ENCODE peak calls at places on chromosomes 5 and 9, in seven cellular contexts. Y is body of pancreas, W is lower lobe of right lung, E is neural progenitor cell, G is uterus, M is brain microvascular endothelial cell, Q is A549. H is an unnamed sample.
A peak's percentile ranks its signal among the peaks of the same experiment; 100 is the strongest.

GRCh38 chr9:16866542-16866941 is 3.9 kb downstream of the BNC2 start:
- DNase-seq in W (no peak), G (no peak), M (no peak), Y (no peak), Q (no peak), E (no peak), H (no peak)

GRCh38 chr5:77232959-77233358 is 22.5 kb downstream of the PDE8B start:
- DNase-seq in Y (peak; percentile 32), M (peak; percentile 68), Q (no peak), G (no peak), W (peak; percentile 63), E (no peak), H (no peak)

GRCh38 chr5:4511996-4512656 is 628.0 kb upstream of the ADAMTS16 start:
- DNase-seq in M (no peak), Q (peak; percentile 18), W (peak; percentile 76), G (no peak), E (peak; percentile 71), Y (peak; percentile 46), H (peak; percentile 2)

GRCh38 chr9:95373765-95374435 is 56.4 kb upstream of the FANCC start:
- DNase-seq in Y (no peak), W (no peak), E (no peak), M (no peak), Q (no peak), G (no peak), H (no peak)

GRCh38 chr5:38164776-38165399 is 93.5 kb upstream of the EGFLAM start:
- DNase-seq in G (no peak), Q (no peak), W (no peak), E (no peak), Y (no peak), M (no peak), H (no peak)

GRCh38 chr5:32471784-32472183 is 27.2 kb upstream of the ZFR start:
- DNase-seq in Y (peak; percentile 21), G (no peak), E (no peak), M (no peak), W (no peak), Q (peak; percentile 12), H (no peak)

GRCh38 chr9:135299239-135299590 is 180.4 kb upstream of the PPP1R26 start:
- DNase-seq in G (no peak), E (no peak), Y (no peak), W (no peak), Q (no peak), M (no peak), H (no peak)

GRCh38 chr5:74685979-74686631 is 1.1 kb downstream of the HEXB start:
- DNase-seq in G (no peak), W (no peak), Q (no peak), E (no peak), M (no peak), Y (peak; percentile 59), H (peak; percentile 17)

GRCh38 chr5:3905521-3905920 is 309.9 kb downstream of the IRX1 start:
- DNase-seq in W (no peak), E (no peak), Q (no peak), M (no peak), G (no peak), Y (no peak), H (no peak)

GRCh38 chr9:23044549-23044948 is 597.9 kb downstream of the DMRTA1 start:
- DNase-seq in E (no peak), Q (no peak), W (no peak), G (no peak), Y (no peak), M (no peak), H (no peak)

GRCh38 chr5:14488697-14489096 is 92.9 kb upstream of the OTULINL start:
- DNase-seq in M (no peak), Q (no peak), G (no peak), E (no peak), Y (no peak), W (no peak), H (no peak)
- TF ChIP-seq CTCF in M (no peak), Q (no peak), G (no peak), E (no peak), Y (no peak), W (no peak), H (no peak)

DNA sequence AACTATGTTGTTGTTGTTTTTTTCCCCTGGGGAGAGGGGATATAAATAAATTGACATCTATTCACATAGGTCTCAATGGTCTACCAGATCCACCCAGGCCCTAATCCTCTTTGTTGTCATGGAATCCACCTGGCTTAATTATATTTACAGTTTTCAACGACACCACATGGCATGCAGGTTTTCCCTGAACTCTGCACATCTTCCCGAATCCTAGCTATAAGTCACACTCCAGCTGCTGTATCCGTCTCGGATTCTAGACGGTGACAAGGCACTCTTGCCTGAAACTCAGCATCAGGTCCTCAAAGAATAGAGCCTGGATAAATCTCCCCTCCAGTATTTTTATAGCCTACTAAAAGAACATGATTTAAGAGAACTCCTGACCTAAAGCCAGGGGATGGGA is 187.5 kb downstream of the EFNA5 start:
- DNase-seq in G (no peak), Y (no peak), W (no peak), E (peak; percentile 46), Q (no peak), M (no peak), H (no peak)
- H3K27ac ChIP-seq in G (no peak overlapping the region), Y (no peak overlapping the region), W (no peak overlapping the region), E (peak overlapping the region; percentile 42), Q (no peak overlapping the region), M (no peak overlapping the region), H (no peak overlapping the region)

DNA sequence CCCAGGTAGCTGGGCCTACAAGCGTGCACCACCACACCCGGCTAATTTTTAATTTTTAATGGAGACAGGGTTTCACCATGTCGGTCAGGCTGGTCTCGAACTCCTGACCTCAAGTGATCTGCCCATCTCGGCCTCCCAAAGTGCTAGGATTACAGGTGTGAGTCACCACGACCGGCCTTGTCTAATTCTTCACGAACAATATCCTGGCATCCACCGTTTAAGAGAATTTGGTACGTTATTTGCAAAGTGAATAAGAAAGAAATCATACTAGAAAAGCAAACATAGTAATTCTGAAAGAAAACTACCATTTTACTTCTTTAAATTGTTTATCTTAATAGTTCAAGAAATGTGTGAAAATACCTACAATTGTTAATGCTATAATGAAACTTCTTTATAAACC is 42.9 kb upstream of the TRIO start:
- DNase-seq in G (no peak), M (no peak), Q (no peak), W (no peak), Y (no peak), E (no peak), H (no peak)
- TF ChIP-seq CTCF in G (no peak), M (no peak), Q (no peak), W (no peak), Y (no peak), E (no peak), H (no peak)

DNA sequence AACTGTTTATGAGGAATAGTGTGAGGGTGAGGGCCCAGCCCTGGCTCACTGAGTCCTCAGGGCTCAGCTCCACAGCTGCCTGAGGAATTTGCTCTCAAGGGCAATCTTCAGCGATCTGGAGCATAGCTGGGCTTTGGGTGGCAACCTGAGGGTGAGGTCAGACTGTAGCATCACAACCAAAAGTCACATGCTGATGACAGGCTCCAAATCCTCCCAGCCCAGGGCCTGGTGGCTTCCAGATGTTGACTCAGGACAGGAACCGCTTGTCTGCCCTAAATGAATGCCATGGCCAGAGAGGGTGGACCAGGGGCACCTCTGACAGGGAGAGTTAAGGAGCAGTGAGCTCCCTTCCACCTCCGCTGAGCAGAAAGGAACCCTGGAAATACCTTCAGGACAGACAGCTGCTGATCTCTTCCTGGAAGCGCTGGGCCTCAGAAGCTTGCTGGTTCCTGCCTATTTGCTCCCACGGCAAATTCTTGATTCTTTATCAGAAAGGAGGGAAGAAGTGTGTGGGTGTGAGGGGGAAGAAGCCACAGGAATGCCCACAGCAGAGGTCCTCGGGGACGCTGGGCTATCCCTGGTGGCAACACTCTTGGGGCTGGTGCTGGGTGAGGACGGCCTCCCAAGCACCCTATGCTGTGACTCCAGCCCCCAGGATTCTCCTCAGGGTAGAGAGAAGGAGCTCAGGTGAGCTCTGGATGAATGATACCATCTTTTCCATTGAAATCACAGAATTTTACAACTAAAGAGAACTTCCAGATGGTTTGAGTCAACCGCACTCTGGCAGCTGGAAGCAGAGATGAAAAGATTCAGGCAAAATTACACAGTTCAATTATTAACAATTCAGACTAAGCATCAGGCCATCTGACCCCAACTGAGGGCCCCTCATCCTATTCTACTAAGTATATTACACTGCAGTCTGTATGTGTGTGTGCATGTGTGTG is 13.8 kb upstream of the CTSL start:
- DNase-seq in W (no peak), Y (peak; percentile 34), E (no peak), Q (peak; percentile 81), G (no peak), M (peak; percentile 69), H (no peak)
- H3K27ac ChIP-seq in W (peak overlapping the region; percentile 43), Y (peak overlapping the region; percentile 3), E (no peak overlapping the region), Q (peak overlapping the region; percentile 95), G (peak overlapping the region; percentile 1), M (peak overlapping the region; percentile 96), H (peak overlapping the region; percentile 14)

GRCh38 chr5:142926549-142926948 is 156.4 kb downstream of the ARHGAP26 start:
- DNase-seq in M (no peak), W (no peak), Y (peak; percentile 88), E (no peak), G (no peak), Q (no peak), H (no peak)
- TF ChIP-seq CTCF in M (no peak), W (no peak), Y (no peak), E (no peak), G (no peak), Q (no peak), H (no peak)

GRCh38 chr5:14667290-14667689 is 2.8 kb downstream of the OTULIN start:
- DNase-seq in W (no peak), G (no peak), M (no peak), E (no peak), Y (no peak), Q (no peak), H (no peak)
- H3K27ac ChIP-seq in W (no peak overlapping the region), G (no peak overlapping the region), M (no peak overlapping the region), E (no peak overlapping the region), Y (no peak overlapping the region), Q (no peak overlapping the region), H (no peak overlapping the region)

GRCh38 chr5:72314571-72315172 is 5.4 kb downstream of the MRPS27 start:
- DNase-seq in W (no peak), Q (peak; percentile 68), G (no peak), M (peak; percentile 81), E (no peak), Y (peak; percentile 70), H (peak; percentile 43)

GRCh38 chr5:72325566-72326297 is 5.6 kb downstream of the PTCD2 start:
- DNase-seq in E (no peak), G (no peak), W (no peak), Q (no peak), M (no peak), Y (no peak), H (peak; percentile 25)

GRCh38 chr5:72324186-72324825 is 4.1 kb downstream of the PTCD2 start:
- DNase-seq in M (no peak), Q (peak; percentile 17), E (no peak), W (no peak), Y (no peak), G (no peak), H (peak; percentile 86)

GRCh38 chr5:72320022-72320898 is at the start of the genes MRPS27 and PTCD2:
- DNase-seq in E (peak; percentile 99), M (peak; percentile 98), Q (peak; percentile 99), Y (peak; percentile 98), W (peak; percentile 97), G (peak; percentile 94), H (peak; percentile 100)
- TF ChIP-seq CTCF in E (peak; percentile 41), M (peak; percentile 41), Q (peak; percentile 36), Y (no peak), W (no peak), G (peak; percentile 15), H (no peak)